ENCODE peak calls at places on chromosomes 7 and 10, in four cellular contexts. E is HepG2, H is K562, O is GM12878. C is an unnamed sample.

GRCh38 chr7:75645570-75645969 is 93.2 kb downstream of the HIP1 start:
- DNase-seq in O (no peak), H (no peak), E (no peak), C (no peak)

GRCh38 chr7:126578338-126578737 is 674.4 kb downstream of the GRM8 start:
- DNase-seq in E (no peak), O (no peak), H (no peak), C (no peak)

GRCh38 chr7:112596260-112596659 is 115.5 kb downstream of the LSMEM1 start:
- DNase-seq in O (no peak), H (no peak), E (no peak), C (no peak)

GRCh38 chr10:132878730-132879407 is 63.5 kb downstream of the CFAP46 start:
- DNase-seq in H (no peak), E (no peak), O (no peak), C (no peak)

GRCh38 chr7:5636914-5637313 is 144.5 kb downstream of the RNF216 start:
- DNase-seq in H (no peak), E (no peak), O (no peak), C (no peak)

GRCh38 chr10:127243490-127244272 is 47.3 kb upstream of the INSYN2A start:
- DNase-seq in O (no peak), E (peak; percentile 46), H (no peak), C (peak; percentile 73)

GRCh38 chr7:93575555-93576397 is 1.3 kb upstream of the CALCR start:
- DNase-seq in E (no peak), O (no peak), H (no peak), C (peak; percentile 20)

GRCh38 chr10:91051834-91052233 is 130.9 kb upstream of the ANKRD1 start:
- DNase-seq in H (no peak), E (no peak), O (no peak), C (no peak)

GRCh38 chr7:79934727-79935126 is 199.9 kb upstream of the GNAI1 start:
- DNase-seq in E (no peak), O (no peak), H (no peak), C (no peak)

GRCh38 chr10:116829711-116830110 is 19.6 kb upstream of the ENO4 start:
- DNase-seq in O (no peak), E (no peak), H (no peak), C (no peak)

GRCh38 chr7:17266559-17266958 is 31.9 kb upstream of the AHR start:
- DNase-seq in H (no peak), E (no peak), O (no peak), C (no peak)

GRCh38 chr7:47232751-47233412 is 349.0 kb downstream of the TNS3 start:
- DNase-seq in H (no peak), E (no peak), O (no peak), C (no peak)
- TF ChIP-seq FOXK2 in H (no peak), E (no peak), O (no peak), C (no peak)

DNA sequence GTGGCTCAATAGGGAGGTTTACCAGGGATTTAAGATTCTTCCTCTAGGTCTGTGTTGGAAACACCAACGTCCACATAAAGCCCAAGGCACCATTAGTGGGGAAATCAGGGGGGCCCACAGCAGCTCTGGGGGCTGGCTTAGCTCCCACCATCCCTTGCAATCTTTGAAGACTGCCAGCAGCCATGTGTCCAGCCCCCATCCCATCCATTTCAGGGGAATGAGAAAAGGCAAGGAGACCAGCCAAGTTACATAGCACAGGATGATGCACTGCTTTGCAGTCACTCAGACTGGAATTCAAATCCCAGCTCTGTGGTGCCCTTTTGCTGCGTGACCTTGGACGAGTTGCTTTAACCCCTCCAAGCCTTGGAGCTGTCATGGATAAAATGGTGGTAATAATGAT is 108.9 kb upstream of the ZMIZ1 start:
- DNase-seq in O (no peak), H (no peak), E (no peak), C (no peak)
- TF ChIP-seq FOXK2 in O (no peak), H (no peak), E (no peak), C (no peak)

DNA sequence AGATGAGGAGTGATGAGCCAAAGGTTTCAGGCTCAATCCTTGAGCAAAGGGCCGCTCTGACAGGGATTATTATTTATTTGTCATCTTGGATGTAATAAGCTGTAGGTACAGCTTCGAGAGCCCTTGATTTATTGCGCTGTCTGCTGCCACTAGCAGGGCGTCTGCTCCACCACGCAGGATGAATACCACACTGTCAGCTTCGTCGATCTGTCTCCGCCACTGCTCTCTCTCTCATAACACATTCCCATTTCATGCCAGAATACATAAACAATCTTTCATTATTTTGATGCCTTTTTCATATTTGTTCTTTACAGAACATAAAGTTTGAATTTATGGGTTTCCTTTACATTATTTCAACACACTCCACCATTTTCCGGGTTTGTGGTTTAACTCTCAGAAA is 276.6 kb downstream of the LRMDA start:
- DNase-seq in E (no peak), H (no peak), O (no peak), C (no peak)
- TF ChIP-seq FOXK2 in E (no peak), H (no peak), O (no peak), C (no peak)

DNA sequence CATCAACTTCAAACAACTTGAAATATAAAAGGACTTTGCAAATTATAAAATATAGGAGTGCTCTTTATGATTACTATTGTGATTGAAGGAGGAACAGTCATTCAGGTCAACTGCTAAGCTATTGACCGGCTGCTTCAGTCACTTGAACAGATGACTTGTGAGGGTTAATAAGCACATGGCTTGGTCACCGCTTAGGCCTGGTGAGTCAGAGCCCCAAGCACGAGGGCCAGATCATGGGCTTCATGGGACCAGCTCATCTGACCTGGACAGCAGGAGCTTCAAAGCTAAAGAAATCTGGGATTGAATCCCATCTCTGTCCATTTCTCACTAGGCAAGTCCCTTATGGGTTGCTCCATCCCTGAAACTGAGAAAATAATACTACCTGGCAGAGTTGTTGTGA is 60.4 kb upstream of the ADO start:
- DNase-seq in E (no peak), O (no peak), H (no peak), C (no peak)
- TF ChIP-seq FOXK2 in E (no peak), O (no peak), H (no peak), C (no peak)

DNA sequence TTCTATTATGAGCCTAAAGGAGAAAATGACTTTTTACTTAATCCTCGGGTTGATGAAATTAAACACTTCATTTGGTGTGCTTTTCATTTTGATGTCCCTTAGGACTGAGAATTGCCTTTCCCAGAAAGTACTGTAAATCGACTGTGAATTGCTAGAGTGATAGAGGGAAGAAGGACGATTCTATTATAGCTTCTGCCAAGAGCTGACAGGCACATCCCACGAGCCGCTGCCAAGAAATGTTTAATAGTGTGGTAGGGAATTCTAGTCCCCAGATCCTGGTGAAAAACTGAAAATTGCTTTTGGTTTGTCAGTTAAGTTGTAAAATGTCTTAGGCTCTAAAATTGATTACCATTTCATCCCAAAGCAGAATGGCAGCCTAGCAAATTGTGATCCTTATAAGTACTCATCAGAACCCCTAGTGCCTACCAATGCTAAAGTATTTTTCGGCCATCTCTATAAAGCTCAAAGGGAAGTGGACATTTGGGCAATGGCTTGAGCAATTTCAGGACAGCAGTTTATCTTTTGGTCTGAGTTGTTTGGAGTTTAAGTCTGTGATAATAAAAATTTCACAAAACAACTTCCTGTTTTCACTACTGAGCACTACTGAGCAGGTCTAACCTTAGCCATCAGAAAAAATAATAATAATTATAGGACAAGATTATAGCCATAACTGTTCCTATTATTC is 44.6 kb upstream of the HYCC1 start:
- DNase-seq in H (no peak), E (no peak), O (no peak), C (no peak)
- TF ChIP-seq FOXK2 in H (no peak), E (no peak), O (no peak), C (no peak)

GRCh38 chr7:18659746-18660145 is 164.2 kb downstream of the HDAC9 start:
- DNase-seq in O (no peak), H (no peak), E (no peak), C (no peak)

GRCh38 chr7:18667466-18667865 is 171.9 kb downstream of the HDAC9 start:
- DNase-seq in E (peak; percentile 25), H (no peak), O (no peak), C (no peak)

GRCh38 chr7:18666107-18666728 is 170.7 kb downstream of the HDAC9 start:
- DNase-seq in H (peak; percentile 43), O (peak; percentile 16), E (peak; percentile 28), C (peak; percentile 76)

DNA sequence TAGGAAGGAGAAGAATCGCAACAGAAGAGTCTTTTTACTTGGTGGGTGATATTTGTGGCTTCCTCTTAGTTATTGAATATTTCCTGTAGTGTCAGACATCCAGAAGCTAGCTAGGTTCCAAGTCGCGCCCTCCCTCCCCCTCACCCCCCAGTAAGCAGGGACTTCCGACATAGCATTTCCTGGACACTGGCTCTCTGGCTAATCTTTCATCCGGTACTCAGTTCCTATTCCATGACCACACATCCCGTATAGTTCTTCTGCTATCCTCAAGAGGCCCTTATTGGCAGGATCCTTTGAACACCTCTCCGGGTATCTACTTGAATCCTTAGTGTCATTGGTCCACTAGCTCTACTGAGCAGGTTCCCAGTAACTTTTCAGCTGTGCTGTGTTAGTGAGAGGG is 167.8 kb downstream of the HDAC9 start:
- DNase-seq in H (no peak), O (no peak), E (no peak), C (no peak)
- TF ChIP-seq FOXK2 in H (no peak), O (no peak), E (no peak), C (no peak)

GRCh38 chr7:158133057-158133456 is 454.6 kb downstream of the PTPRN2 start:
- DNase-seq in O (no peak), E (no peak), H (no peak), C (no peak)
- TF ChIP-seq FOXK2 in O (no peak), E (no peak), H (no peak), C (no peak)

C was measured in HEK293T.